ENCODE peak calls at places on chromosomes 2 and 18, in nine cellular contexts. S, Z, N, F, Q, X, O, V and G are unnamed samples.

GRCh38 chr2:70931376-70932000 is 4.2 kb upstream of the ATP6V1B1 start:
- DNase-seq in S (no peak), Z (no peak), N (no peak), F (no peak), Q (no peak), X (no peak), O (no peak), V (no peak), G (no peak)

GRCh38 chr2:232351686-232352510 is 26.7 kb upstream of the ALPP start:
- DNase-seq in S (no peak), Z (no peak), N (no peak), F (no peak), Q (no peak), X (no peak), O (no peak), V (no peak), G (no peak)

GRCh38 chr2:55885129-55885943 is 38.2 kb downstream of the EFEMP1 start:
- DNase-seq in S (no peak), Z (no peak), N (no peak), F (no peak), Q (peak; percentile 65), X (peak; percentile 38), O (peak; percentile 62), V (no peak), G (peak; percentile 98)

GRCh38 chr2:221502270-221502973 is 69.7 kb downstream of the EPHA4 start:
- DNase-seq in S (no peak), Z (no peak), N (no peak), F (no peak), Q (no peak), X (no peak), O (no peak), V (no peak), G (peak; percentile 69)

GRCh38 chr2:120972286-120972685 is 236.6 kb downstream of the GLI2 start:
- DNase-seq in S (no peak), Z (peak; percentile 54), N (no peak), F (no peak), Q (no peak), X (no peak), O (no peak), V (no peak), G (no peak)

GRCh38 chr2:43399515-43400245 is 173.3 kb upstream of the ZFP36L2 start:
- DNase-seq in S (no peak), Z (no peak), N (no peak), F (no peak), Q (peak; percentile 78), X (no peak), O (peak; percentile 72), V (no peak), G (peak; percentile 88)

GRCh38 chr18:5628512-5629255 is 84.9 kb upstream of the EPB41L3 start:
- DNase-seq in S (no peak), Z (peak; percentile 76), N (no peak), F (no peak), Q (no peak), X (no peak), O (no peak), V (peak; percentile 28), G (peak; percentile 35)

GRCh38 chr2:230473378-230473777 is 57.4 kb downstream of the SP100 start:
- DNase-seq in S (no peak), Z (no peak), N (peak; percentile 35), F (no peak), Q (no peak), X (no peak), O (no peak), V (no peak), G (peak; percentile 24)

GRCh38 chr18:45198526-45198925 is 416.8 kb upstream of the SLC14A2 start:
- DNase-seq in S (no peak), Z (no peak), N (no peak), F (no peak), Q (no peak), X (no peak), O (no peak), V (no peak), G (no peak)

GRCh38 chr18:45197526-45197970 is 417.7 kb upstream of the SLC14A2 start:
- DNase-seq in S (no peak), Z (no peak), N (peak; percentile 4), F (no peak), Q (peak; percentile 34), X (no peak), O (no peak), V (peak; percentile 5), G (peak; percentile 61)

GRCh38 chr18:45207328-45207727 is 407.9 kb upstream of the SLC14A2 start:
- DNase-seq in S (no peak), Z (no peak), N (no peak), F (no peak), Q (no peak), X (no peak), O (no peak), V (no peak), G (no peak)

GRCh38 chr18:45201029-45201428 is 414.2 kb upstream of the SLC14A2 start:
- DNase-seq in S (no peak), Z (no peak), N (no peak), F (no peak), Q (no peak), X (no peak), O (no peak), V (no peak), G (no peak)

DNA sequence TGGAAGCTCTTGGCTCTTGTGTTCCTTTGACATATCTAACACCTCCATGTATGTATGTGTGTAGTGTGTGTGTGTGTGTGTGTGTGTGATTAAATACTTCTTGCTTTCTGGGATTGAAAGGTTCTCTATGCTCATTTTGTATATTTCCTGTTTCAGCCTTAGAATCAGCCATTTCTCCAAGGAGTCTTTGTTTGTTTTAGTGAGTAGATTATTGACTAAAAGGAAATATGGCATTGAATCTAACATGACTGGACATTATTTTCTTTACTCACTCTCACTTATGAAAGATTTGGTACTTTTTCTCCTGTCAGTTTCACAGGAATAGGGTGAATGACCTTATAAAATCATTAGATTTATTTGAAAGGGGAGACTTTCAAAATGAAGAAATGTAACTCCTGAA is 413.8 kb upstream of the SLC14A2 start:
- DNase-seq in S (no peak), Z (no peak), N (no peak), F (no peak), Q (no peak), X (no peak), O (no peak), V (no peak), G (no peak)
- TF ChIP-seq CTCF in S (no peak), Z (no peak), N (no peak), F (no peak), Q (no peak), X (no peak), O (no peak), V (no peak), G (no peak)

DNA sequence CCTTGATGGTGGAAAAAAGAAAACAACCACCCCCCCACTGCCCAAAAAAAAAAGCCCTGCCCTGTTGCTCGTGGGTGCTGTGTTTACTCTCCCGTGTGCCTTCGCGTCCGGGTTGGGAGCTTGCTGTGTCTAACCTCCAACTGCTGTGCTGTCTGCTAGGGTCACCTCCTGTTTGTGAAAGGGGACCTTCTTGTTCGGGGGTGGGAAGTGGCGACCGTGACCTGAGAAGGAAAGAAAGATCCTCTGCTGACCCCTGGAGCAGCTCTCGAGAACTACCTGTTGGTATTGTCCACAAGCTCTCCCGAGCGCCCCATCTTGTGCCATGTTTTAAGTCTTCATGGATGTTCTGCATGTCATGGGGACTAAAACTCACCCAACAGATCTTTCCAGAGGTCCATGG is 28.0 kb downstream of the MAL start:
- DNase-seq in S (no peak), Z (no peak), N (no peak), F (peak; percentile 33), Q (no peak), X (no peak), O (no peak), V (no peak), G (no peak)
- TF ChIP-seq CTCF in S (no peak), Z (no peak), N (no peak), F (peak; percentile 57), Q (no peak), X (no peak), O (no peak), V (no peak), G (no peak)

GRCh38 chr2:209321076-209321475 is 102.8 kb upstream of the MAP2 start:
- DNase-seq in S (no peak), Z (no peak), N (no peak), F (no peak), Q (no peak), X (no peak), O (no peak), V (no peak), G (peak; percentile 10)

GRCh38 chr2:209323738-209324137 is 100.1 kb upstream of the MAP2 start:
- DNase-seq in S (no peak), Z (no peak), N (no peak), F (no peak), Q (no peak), X (no peak), O (no peak), V (no peak), G (no peak)

GRCh38 chr2:209321581-209321980 is 102.3 kb upstream of the MAP2 start:
- DNase-seq in S (no peak), Z (no peak), N (no peak), F (no peak), Q (no peak), X (no peak), O (no peak), V (no peak), G (no peak)

GRCh38 chr2:209322905-209323517 is 100.8 kb upstream of the MAP2 start:
- DNase-seq in S (no peak), Z (no peak), N (no peak), F (no peak), Q (no peak), X (no peak), O (no peak), V (no peak), G (no peak)

GRCh38 chr2:209322041-209322440 is 101.8 kb upstream of the MAP2 start:
- DNase-seq in S (no peak), Z (no peak), N (no peak), F (no peak), Q (no peak), X (no peak), O (no peak), V (no peak), G (no peak)
- TF ChIP-seq CTCF in S (peak; percentile 17), Z (no peak), N (no peak), F (no peak), Q (no peak), X (no peak), O (no peak), V (no peak), G (peak; percentile 3)

GRCh38 chr2:64698668-64699444 is 45.1 kb upstream of the SERTAD2 start:
- DNase-seq in S (no peak), Z (no peak), N (no peak), F (peak; percentile 72), Q (peak; percentile 44), X (no peak), O (peak; percentile 78), V (no peak), G (peak; percentile 82)

GRCh38 chr2:64698068-64698645 is 44.4 kb upstream of the SERTAD2 start:
- DNase-seq in S (no peak), Z (no peak), N (no peak), F (no peak), Q (no peak), X (no peak), O (no peak), V (no peak), G (no peak)

GRCh38 chr2:64700133-64700809 is 46.6 kb upstream of the SERTAD2 start:
- DNase-seq in S (no peak), Z (no peak), N (no peak), F (no peak), Q (no peak), X (no peak), O (peak; percentile 31), V (no peak), G (peak; percentile 45)

GRCh38 chr2:64697286-64698023 is 43.7 kb upstream of the SERTAD2 start:
- DNase-seq in S (no peak), Z (no peak), N (no peak), F (no peak), Q (no peak), X (no peak), O (no peak), V (no peak), G (peak; percentile 28)

GRCh38 chr2:64699712-64700111 is 46.0 kb upstream of the SERTAD2 start:
- DNase-seq in S (no peak), Z (no peak), N (peak; percentile 76), F (no peak), Q (no peak), X (no peak), O (no peak), V (no peak), G (no peak)
- TF ChIP-seq CTCF in S (no peak), Z (no peak), N (peak; percentile 46), F (no peak), Q (no peak), X (no peak), O (no peak), V (no peak), G (no peak)